ENCODE peak calls at places on chromosomes 3 and 15, in eight cellular contexts. N is pancreas, C is H1, B is GM23338, S is stomach, D is left ventricle myocardium inferior, X is RWPE2, G is MM.1S. T is an unnamed sample. For H3K4me1, the result is how much of the 10 kb centered on the place peaks cover.

GRCh38 chr3:56921573-56922571 is 120.1 kb upstream of the ARHGEF3 start:
- DNase-seq in G (peak), B (no peak), X (no peak), S (no peak), N (no peak), D (no peak), C (no peak), T (no peak)

GRCh38 chr15:89085289-89085906 is 2.9 kb upstream of the ABHD2 start:
- DNase-seq in G (no peak), C (no peak), S (no peak), X (no peak), N (no peak), D (no peak), B (no peak), T (no peak)

GRCh38 chr15:100116416-100117190 is 225.2 kb downstream of the ADAMTS17 start:
- DNase-seq in C (no peak), N (no peak), B (no peak), S (no peak), X (peak), G (peak), D (peak), T (peak)

GRCh38 chr3:197404030-197404429 is 105.6 kb upstream of the DLG1 start:
- DNase-seq in D (no peak), G (no peak), B (peak), C (no peak), N (no peak), S (no peak), X (no peak), T (peak)

GRCh38 chr3:45774581-45775505 is 21.5 kb downstream of the SLC6A20 start:
- DNase-seq in C (no peak), D (no peak), S (peak), B (no peak), N (no peak), X (no peak), G (no peak), T (no peak)

GRCh38 chr3:69855436-69856162 is 116.3 kb downstream of the MITF start:
- DNase-seq in B (no peak), D (no peak), S (no peak), G (no peak), C (no peak), X (no peak), N (no peak), T (no peak)

GRCh38 chr15:89825264-89825940 is 10.8 kb upstream of the ANPEP start:
- DNase-seq in C (no peak), B (no peak), X (no peak), S (no peak), D (no peak), N (no peak), G (no peak), T (peak)

GRCh38 chr15:60905587-60905986 is 323.5 kb downstream of the RORA start:
- DNase-seq in C (no peak), D (no peak), B (peak), G (peak), N (no peak), S (no peak), X (no peak), T (no peak)

GRCh38 chr3:18725668-18726407 is 300.7 kb upstream of the SATB1 start:
- DNase-seq in D (no peak), X (no peak), G (no peak), S (no peak), B (no peak), C (no peak), N (no peak), T (no peak)

GRCh38 chr15:83365370-83365938 is 81.0 kb upstream of the BNC1 start:
- DNase-seq in D (peak), B (peak), C (no peak), N (no peak), S (no peak), X (peak), G (peak), T (peak)

GRCh38 chr3:197242784-197243432 is 55.5 kb downstream of the DLG1 start:
- DNase-seq in D (no peak), B (no peak), G (no peak), N (no peak), C (no peak), S (no peak), X (no peak), T (no peak)

GRCh38 chr3:54866221-54866620 is 61.6 kb downstream of the LRTM1 start:
- DNase-seq in N (no peak), X (no peak), C (no peak), S (no peak), D (no peak), B (no peak), G (no peak), T (no peak)

GRCh38 chr3:54863806-54864205 is 64.1 kb downstream of the LRTM1 start:
- DNase-seq in X (no peak), C (no peak), G (no peak), N (no peak), S (no peak), D (no peak), B (no peak), T (no peak)

GRCh38 chr3:54863366-54863765 is 64.5 kb downstream of the LRTM1 start:
- DNase-seq in B (no peak), X (no peak), G (no peak), S (no peak), N (no peak), C (no peak), D (no peak), T (no peak)

GRCh38 chr3:54862526-54862925 is 65.3 kb downstream of the LRTM1 start:
- DNase-seq in G (no peak), N (no peak), B (no peak), C (no peak), X (no peak), D (no peak), S (no peak), T (no peak)

DNA sequence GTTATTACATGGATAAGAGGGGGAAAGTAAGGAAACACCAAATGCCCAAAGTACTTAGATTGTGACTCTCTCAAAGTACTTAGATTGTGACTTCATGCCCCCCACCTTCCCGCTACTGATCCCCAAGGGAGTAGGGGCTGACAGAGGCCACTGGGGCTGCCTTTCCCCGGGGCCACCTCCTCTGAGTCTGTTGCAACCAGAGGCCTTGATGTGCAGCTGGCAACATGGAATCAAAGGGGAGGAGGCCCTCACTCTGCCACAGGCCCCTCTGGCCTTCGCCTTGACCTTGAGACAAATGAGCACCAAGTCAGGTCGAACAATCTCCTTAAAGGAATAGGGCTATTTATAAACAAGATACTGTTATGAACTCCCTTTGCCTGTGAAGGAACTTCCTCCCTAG is 62.5 kb downstream of the LRTM1 start:
- DNase-seq in X (no peak), B (no peak), S (no peak), D (no peak), N (no peak), C (no peak), G (no peak), T (no peak)
- H3K4me1 ChIP-seq in X (under half), B (under half), S (under half), D (under half), N (under half), C (under half), G (under half), T (under half)

GRCh38 chr3:31166249-31166885 is 271.9 kb upstream of the GADL1 start:
- DNase-seq in S (peak), G (no peak), D (no peak), B (peak), N (no peak), C (no peak), X (no peak), T (no peak)
- H3K4me3 ChIP-seq in S (no peak), G (no peak), D (no peak), B (no peak), N (no peak), C (no peak), X (no peak), T (no peak)

GRCh38 chr3:149534082-149534481 is 59.6 kb downstream of the TM4SF4 start:
- DNase-seq in D (no peak), G (no peak), N (no peak), S (no peak), C (no peak), X (no peak), B (no peak), T (no peak)
- H3K4me1 ChIP-seq in D (half or more), G (under half), N (under half), S (under half), C (under half), X (under half), B (under half), T (half or more)

GRCh38 chr3:19946291-19946831 is 536 bp upstream of the RAB5A start:
- DNase-seq in X (no peak), B (no peak), N (no peak), D (no peak), G (peak), C (peak), S (no peak), T (no peak)
- H3K4me3 ChIP-seq in X (peak), B (peak), N (peak), D (peak), G (peak), C (peak), S (peak), T (peak)

GRCh38 chr15:80801891-80802680 is 22.9 kb downstream of the CEMIP start:
- DNase-seq in G (no peak), C (no peak), S (no peak), B (no peak), X (no peak), N (no peak), D (no peak), T (no peak)
- H3K4me1 ChIP-seq in G (under half), C (under half), S (under half), B (under half), X (under half), N (under half), D (under half), T (under half)

DNA sequence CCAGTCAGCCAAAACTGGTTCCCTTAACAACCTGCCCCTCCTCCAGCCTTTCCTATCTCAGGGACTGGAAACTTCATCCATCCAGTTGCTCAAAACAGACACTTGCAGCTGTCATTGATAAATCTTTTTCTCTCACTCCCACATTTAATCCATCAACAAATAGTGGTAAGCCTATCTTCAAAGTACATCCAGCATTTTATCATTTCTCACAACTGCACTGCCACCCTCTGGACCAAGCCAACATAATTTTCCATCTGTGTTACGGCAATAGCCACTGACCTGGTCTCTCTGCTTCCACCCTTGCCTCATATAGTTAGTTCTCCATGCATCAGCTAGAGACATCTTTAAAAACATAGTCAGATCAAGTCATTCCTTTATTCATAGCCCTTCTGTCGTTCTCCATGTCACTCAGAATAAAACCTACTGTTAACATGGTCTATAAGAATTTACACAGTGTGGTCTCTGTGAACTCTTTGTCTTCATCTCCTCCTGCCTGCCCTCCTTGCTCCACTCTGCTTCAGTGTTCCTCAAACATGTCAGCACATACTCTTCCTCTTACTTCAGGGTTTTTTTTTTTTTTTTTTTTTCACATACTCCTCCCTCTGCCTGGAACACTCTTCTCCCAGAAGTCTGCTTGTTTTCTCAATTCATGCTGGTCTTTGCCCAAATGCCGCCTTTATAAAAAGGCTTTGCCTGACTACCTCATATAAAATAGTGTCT is 102.5 kb upstream of the COL6A5 start:
- DNase-seq in G (peak), X (no peak), N (no peak), S (no peak), B (no peak), D (no peak), C (no peak), T (no peak)
- H3K4me3 ChIP-seq in G (no peak), X (no peak), N (no peak), S (no peak), B (no peak), D (no peak), C (no peak), T (no peak)

GRCh38 chr15:69078638-69079037 is 64.1 kb downstream of the NOX5 start:
- DNase-seq in N (no peak), X (no peak), G (no peak), C (no peak), D (no peak), B (no peak), S (no peak), T (no peak)

GRCh38 chr15:69074011-69074842 is 59.7 kb downstream of the NOX5 start:
- DNase-seq in X (peak), G (no peak), N (peak), C (peak), S (peak), D (peak), B (peak), T (peak)

GRCh38 chr15:69071265-69071664 is 56.8 kb downstream of the NOX5 start:
- DNase-seq in N (no peak), X (peak), G (no peak), S (no peak), B (no peak), D (no peak), C (no peak), T (no peak)

GRCh38 chr15:69074843-69075224 is 60.3 kb downstream of the NOX5 start:
- DNase-seq in N (no peak), X (peak), D (no peak), C (no peak), G (no peak), S (no peak), B (peak), T (no peak)

GRCh38 chr15:69075467-69075866 is 61.0 kb downstream of the NOX5 start:
- DNase-seq in G (no peak), C (no peak), B (no peak), X (peak), S (no peak), D (no peak), N (no peak), T (no peak)
- H3K4me1 ChIP-seq in G (under half), C (under half), B (under half), X (under half), S (under half), D (under half), N (under half), T (under half)

GRCh38 chr3:73511555-73511954 is 113.2 kb downstream of the PDZRN3 start:
- DNase-seq in S (no peak), B (peak), C (no peak), N (no peak), G (no peak), X (no peak), D (no peak), T (no peak)
- H3K4me3 ChIP-seq in S (no peak), B (peak), C (peak), N (no peak), G (no peak), X (no peak), D (no peak), T (no peak)

T was measured in upper lobe of right lung.